ENCODE peak calls at places on chromosomes 16 and 17, in four cellular contexts. M is retinal pigment epithelial cell, I is AG04450, K is upper lobe of left lung. S is an unnamed sample.

GRCh38 chr16:48612621-48613020 is 2.6 kb upstream of the N4BP1 start:
- DNase-seq in M (no peak), I (no peak), K (no peak), S (no peak)

GRCh38 chr16:66927012-66927436 is 1.7 kb upstream of the RRAD start:
- DNase-seq in M (no peak), I (no peak), K (no peak), S (no peak)

GRCh38 chr16:53864819-53865491 is 161.0 kb downstream of the FTO start:
- DNase-seq in M (peak; percentile 27), I (no peak), K (no peak), S (no peak)

GRCh38 chr16:67040906-67041305 is 12.0 kb downstream of the CBFB start:
- DNase-seq in M (no peak), I (peak; percentile 39), K (no peak), S (no peak)

GRCh38 chr17:31497994-31498826 is 106.7 kb downstream of the RAB11FIP4 start:
- DNase-seq in M (no peak), I (no peak), K (no peak), S (no peak)

GRCh38 chr16:24541534-24541933 is 2.2 kb downstream of the RBBP6 start:
- DNase-seq in M (no peak), I (no peak), K (no peak), S (no peak)

GRCh38 chr16:82185012-82185411 is 15.0 kb upstream of the MPHOSPH6 start:
- DNase-seq in M (no peak), I (no peak), K (no peak), S (no peak)

GRCh38 chr16:86171329-86171728 is 272.4 kb downstream of the IRF8 start:
- DNase-seq in M (peak; percentile 3), I (peak; percentile 88), K (no peak), S (no peak)

GRCh38 chr17:69907081-69907847 is 167.8 kb upstream of the KCNJ16 start:
- DNase-seq in M (no peak), I (no peak), K (no peak), S (no peak)

GRCh38 chr16:56869513-56870270 is 4.7 kb downstream of the SLC12A3 start:
- DNase-seq in M (no peak), I (no peak), K (peak; percentile 72), S (no peak)

GRCh38 chr16:424623-425081 is 797 bp upstream of the RAB11FIP3 start:
- DNase-seq in M (no peak), I (no peak), K (peak; percentile 92), S (peak; percentile 57)

GRCh38 chr17:74474043-74474792 is 7.8 kb downstream of the CD300A start:
- DNase-seq in M (no peak), I (no peak), K (no peak), S (no peak)

GRCh38 chr17:55513885-55514590 is 2.8 kb upstream of the SMIM36 start:
- DNase-seq in M (no peak), I (peak; percentile 30), K (no peak), S (peak; percentile 92)

GRCh38 chr17:2107506-2107905 is 52.6 kb downstream of the HIC1 start:
- DNase-seq in M (no peak), I (no peak), K (no peak), S (no peak)

GRCh38 chr16:21166561-21166961 is 8.1 kb downstream of the LDAF1 start:
- DNase-seq in M (no peak), I (no peak), K (no peak), S (no peak)

GRCh38 chr17:752620-753219 is 656 bp upstream of the GEMIN4 start:
- DNase-seq in M (peak; percentile 22), I (peak; percentile 20), K (peak; percentile 83), S (peak; percentile 81)

GRCh38 chr17:76638263-76638662 is 5.3 kb downstream of the ST6GALNAC1 start:
- DNase-seq in M (no peak), I (no peak), K (no peak), S (no peak)

GRCh38 chr17:6558932-6559752 is 2.8 kb upstream of the PITPNM3 start:
- DNase-seq in M (no peak), I (no peak), K (no peak), S (peak; percentile 67)

GRCh38 chr17:35082073-35082657 is 18.7 kb upstream of the RFFL start:
- DNase-seq in M (peak; percentile 71), I (peak; percentile 52), K (no peak), S (peak; percentile 36)

GRCh38 chr17:83162035-83162745 is 82.8 kb downstream of the METRNL start:
- DNase-seq in M (no peak), I (no peak), K (peak; percentile 61), S (peak; percentile 11)

GRCh38 chr16:57626420-57627170 is 1.8 kb upstream of the ADGRG1 start:
- DNase-seq in M (no peak), I (no peak), K (no peak), S (no peak)

GRCh38 chr16:72425571-72426341 is 253.8 kb upstream of the PMFBP1 start:
- DNase-seq in M (no peak), I (no peak), K (no peak), S (no peak)
- H3K4me3 ChIP-seq in M (no peak overlapping the region), I (no peak overlapping the region), K (no peak overlapping the region), S (peak overlapping the region; percentile 15)

GRCh38 chr17:37188157-37188556 is 187.6 kb upstream of the C17orf78 start:
- DNase-seq in M (no peak), I (no peak), K (no peak), S (no peak)
- TF ChIP-seq CTCF in M (no peak), I (no peak), K (no peak), S (no peak)

DNA sequence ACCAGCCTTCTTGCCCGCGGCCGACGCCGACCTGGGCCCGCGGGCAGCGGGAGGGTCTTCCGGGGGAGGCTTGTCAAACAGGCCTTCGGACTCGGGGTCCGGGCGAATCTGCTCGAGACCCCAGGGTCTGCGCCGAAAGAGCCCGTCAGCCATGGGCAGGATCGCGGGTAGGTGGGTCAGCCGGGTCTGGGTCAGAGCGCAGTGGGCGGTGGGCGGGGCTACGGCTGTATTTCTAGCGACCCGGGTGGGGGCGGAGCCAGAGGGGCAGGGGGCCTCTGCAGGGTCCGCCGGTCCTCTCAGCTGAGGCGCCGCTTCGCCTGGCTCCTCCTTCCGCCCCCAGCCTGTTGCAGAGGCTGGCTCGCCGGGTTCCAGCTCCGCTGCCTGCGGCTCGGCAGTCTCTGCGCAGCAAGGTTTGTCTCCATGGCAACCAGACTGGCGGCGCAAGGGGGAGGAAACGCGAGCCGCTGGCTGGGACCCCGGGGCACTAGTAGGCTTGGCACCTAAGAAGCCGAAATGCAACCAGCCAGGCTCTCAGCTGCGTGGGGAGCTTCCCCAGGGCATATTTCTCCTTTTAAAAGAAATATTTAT is 14.5 kb downstream of the MIS12 start:
- DNase-seq in M (peak; percentile 67), I (peak; percentile 88), K (peak; percentile 90), S (peak; percentile 86)
- H3K4me3 ChIP-seq in M (peak overlapping the region; percentile 75), I (peak overlapping the region; percentile 83), K (peak overlapping the region; percentile 56), S (peak overlapping the region; percentile 59)

DNA sequence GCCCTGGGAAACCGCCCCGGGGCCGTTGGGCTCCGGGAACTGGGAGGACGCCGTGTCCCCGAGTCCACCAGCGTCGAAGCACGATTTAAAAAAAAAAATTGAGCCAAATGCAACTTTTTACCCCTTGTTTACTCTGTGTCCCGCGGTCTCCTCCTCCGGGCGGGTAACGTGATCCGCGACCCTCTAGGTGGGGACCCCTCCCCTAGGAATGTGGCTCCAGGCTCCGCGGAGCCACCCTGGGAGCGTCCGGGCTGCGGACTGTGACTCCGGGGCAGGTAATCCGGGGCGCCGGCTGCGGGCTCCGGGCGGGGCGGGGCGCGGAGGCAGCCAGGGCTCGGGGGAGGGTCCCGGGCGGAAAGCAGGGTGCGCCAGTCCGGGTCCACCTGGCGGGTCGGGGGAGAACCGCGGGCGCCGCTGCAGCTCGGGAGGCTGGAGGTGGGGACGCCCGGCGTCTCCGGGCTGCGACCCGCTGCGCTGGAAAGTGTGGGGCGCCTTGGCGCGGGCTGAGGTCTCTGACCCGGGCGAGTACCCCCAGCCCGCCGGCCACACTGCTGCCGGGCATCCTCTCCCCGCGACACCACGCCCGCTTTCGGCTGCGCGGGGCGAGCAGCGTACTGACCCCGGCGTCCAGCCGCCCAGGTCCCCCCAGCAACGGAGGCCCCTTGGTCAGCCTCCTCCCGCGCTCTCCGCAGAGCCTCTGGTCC is 850 bp upstream of the HELZ start:
- DNase-seq in M (no peak), I (no peak), K (peak; percentile 90), S (peak; percentile 26)
- TF ChIP-seq CTCF in M (peak; percentile 3), I (no peak), K (peak; percentile 35), S (no peak)

GRCh38 chr17:44039829-44040635 is 25.3 kb upstream of the TMEM101 start:
- DNase-seq in M (peak; percentile 9), I (no peak), K (no peak), S (no peak)
- H3K4me3 ChIP-seq in M (no peak overlapping the region), I (no peak overlapping the region), K (no peak overlapping the region), S (no peak overlapping the region)